ENCODE peak calls at places on chromosomes 5 and 9, in four cellular contexts. M is HCT116, E is PC-9, N is AG04450. D is an unnamed sample.

GRCh38 chr9:96029722-96030515 is 154.4 kb downstream of the ERCC6L2 start:
- DNase-seq in M (no peak), E (no peak), N (no peak), D (no peak)

GRCh38 chr5:152595327-152595890 is 190.3 kb upstream of the NMUR2 start:
- DNase-seq in N (no peak), E (no peak), M (no peak), D (no peak)

GRCh38 chr5:59749782-59750520 is 143.6 kb downstream of the PDE4D start:
- DNase-seq in E (no peak), N (no peak), M (no peak), D (no peak)

GRCh38 chr9:95491543-95492330 is 25.0 kb downstream of the PTCH1 start:
- DNase-seq in M (no peak), N (no peak), E (no peak), D (no peak)

GRCh38 chr9:127177221-127177620 is 54.8 kb upstream of the ANGPTL2 start:
- DNase-seq in E (no peak), M (no peak), N (no peak), D (peak; percentile 24)

GRCh38 chr9:132364068-132364467 is 9.3 kb upstream of the SETX start:
- DNase-seq in E (no peak), N (no peak), M (no peak), D (no peak)

GRCh38 chr9:134068742-134069535 is 1.1 kb upstream of the BRD3 start:
- DNase-seq in N (no peak), M (no peak), E (no peak), D (peak; percentile 37)

GRCh38 chr5:14505310-14506140 is 76.1 kb upstream of the OTULINL start:
- DNase-seq in E (no peak), M (no peak), N (no peak), D (no peak)

GRCh38 chr9:89664896-89665329 is 60.1 kb downstream of the GADD45G start:
- DNase-seq in N (no peak), M (no peak), E (no peak), D (no peak)

GRCh38 chr9:133653638-133654037 is 17.5 kb downstream of the DBH start:
- DNase-seq in M (no peak), E (no peak), N (no peak), D (no peak)

GRCh38 chr5:35926389-35927051 is 11.9 kb downstream of the CAPSL start:
- DNase-seq in M (peak; percentile 28), E (peak; percentile 58), N (no peak), D (no peak)

GRCh38 chr5:14557203-14557725 is 24.3 kb upstream of the OTULINL start:
- DNase-seq in E (no peak), N (no peak), M (no peak), D (no peak)

GRCh38 chr5:3593771-3594513 is 1.7 kb upstream of the IRX1 start:
- DNase-seq in E (no peak), N (no peak), M (no peak), D (no peak)

GRCh38 chr9:133876836-133877235 is 115.3 kb downstream of the VAV2 start:
- DNase-seq in N (no peak), M (no peak), E (no peak), D (no peak)

GRCh38 chr9:119768266-119768665 is 399.0 kb upstream of the BRINP1 start:
- DNase-seq in M (no peak), E (no peak), N (no peak), D (no peak)

GRCh38 chr5:172498431-172499129 is 44.3 kb upstream of the SH3PXD2B start:
- DNase-seq in N (no peak), M (no peak), E (no peak), D (no peak)

GRCh38 chr9:121073038-121073437 is 1.7 kb upstream of the CNTRL start:
- DNase-seq in N (no peak), E (no peak), M (no peak), D (no peak)

GRCh38 chr5:74338101-74338388 is 302.5 kb downstream of the ENC1 start:
- DNase-seq in E (no peak), M (no peak), N (no peak), D (no peak)

GRCh38 chr9:134130503-134131375 is 5.1 kb upstream of the WDR5 start:
- DNase-seq in E (peak; percentile 95), M (no peak), N (no peak), D (peak; percentile 91)

GRCh38 chr5:179342577-179342976 is 2.7 kb downstream of the ADAMTS2 start:
- DNase-seq in E (no peak), N (no peak), M (no peak), D (no peak)

GRCh38 chr5:179344301-179345178 is 721 bp downstream of the ADAMTS2 start:
- DNase-seq in N (no peak), E (no peak), M (no peak), D (no peak)

GRCh38 chr5:179345179-179345428 is 157 bp downstream of the ADAMTS2 start:
- DNase-seq in N (no peak), M (no peak), E (no peak), D (no peak)

GRCh38 chr5:179343021-179343781 is 2.1 kb downstream of the ADAMTS2 start:
- DNase-seq in N (no peak), E (no peak), M (no peak), D (no peak)

GRCh38 chr5:179343902-179344300 is 1.4 kb downstream of the ADAMTS2 start:
- DNase-seq in E (no peak), N (no peak), M (no peak), D (peak; percentile 50)
- TF ChIP-seq CTCF in E (no peak), N (peak; percentile 66), M (no peak), D (peak; percentile 50)

GRCh38 chr5:139105621-139106071 is 92.5 kb downstream of the SIL1 start:
- DNase-seq in N (no peak), E (no peak), M (no peak), D (no peak)

GRCh38 chr5:139116256-139116655 is 81.9 kb downstream of the SIL1 start:
- DNase-seq in E (no peak), M (no peak), N (no peak), D (no peak)

GRCh38 chr5:139104577-139105271 is 93.4 kb downstream of the SIL1 start:
- DNase-seq in M (no peak), E (no peak), N (peak; percentile 74), D (peak; percentile 53)

GRCh38 chr5:139108056-139108811 is 89.9 kb downstream of the SIL1 start:
- DNase-seq in E (no peak), M (no peak), N (no peak), D (no peak)

GRCh38 chr5:139110526-139111168 is 87.5 kb downstream of the SIL1 start:
- DNase-seq in E (no peak), M (no peak), N (no peak), D (no peak)
- H3K27ac ChIP-seq in E (no peak overlapping the region), M (no peak overlapping the region), N (no peak overlapping the region), D (no peak overlapping the region)

GRCh38 chr9:131097259-131097947 is 1.1 kb downstream of the AIF1L start:
- DNase-seq in N (no peak), E (no peak), M (no peak), D (no peak)

GRCh38 chr9:131096490-131097258 is at the start of gene AIF1L:
- DNase-seq in E (peak; percentile 92), N (no peak), M (peak; percentile 29), D (peak; percentile 87)

GRCh38 chr9:131098391-131099087 is 2.2 kb downstream of the AIF1L start:
- DNase-seq in M (no peak), N (no peak), E (no peak), D (no peak)

GRCh38 chr9:131099088-131099611 is 2.8 kb downstream of the AIF1L start:
- DNase-seq in M (no peak), N (no peak), E (no peak), D (no peak)

DNA sequence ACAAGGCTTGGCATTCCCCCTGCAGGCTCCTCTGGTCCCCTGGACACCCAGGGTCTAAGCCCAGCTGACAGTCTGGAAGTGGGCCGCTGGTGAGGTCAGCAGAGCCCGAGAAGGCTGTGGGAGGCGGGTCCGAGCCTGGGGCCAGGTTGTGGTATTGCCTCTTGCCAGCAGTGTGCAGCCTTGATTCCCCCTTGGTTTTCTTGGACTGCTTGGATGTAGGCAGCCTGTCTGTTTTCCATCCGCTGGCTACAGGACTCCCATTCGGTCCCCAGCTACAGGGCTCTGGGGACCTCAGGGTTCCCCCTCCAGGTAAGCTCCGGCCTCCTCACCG is 1.6 kb downstream of the AIF1L start:
- DNase-seq in N (no peak), M (no peak), E (no peak), D (no peak)
- H3K4me3 ChIP-seq in N (no peak overlapping the region), M (no peak overlapping the region), E (no peak overlapping the region), D (no peak overlapping the region)

GRCh38 chr5:140145818-140146522 is 20.2 kb downstream of the IGIP start:
- DNase-seq in M (no peak), E (peak; percentile 65), N (peak; percentile 24), D (peak; percentile 65)
- TF ChIP-seq CTCF in M (peak; percentile 59), E (no peak), N (peak; percentile 52), D (peak; percentile 69)

GRCh38 chr9:33044162-33044673 is 19.1 kb downstream of the DNAJA1 start:
- DNase-seq in N (peak; percentile 71), M (no peak), E (peak; percentile 49), D (peak; percentile 92)
- H3K27ac ChIP-seq in N (peak overlapping the region; percentile 82), M (no peak overlapping the region), E (no peak overlapping the region), D (peak overlapping the region; percentile 93)

DNA sequence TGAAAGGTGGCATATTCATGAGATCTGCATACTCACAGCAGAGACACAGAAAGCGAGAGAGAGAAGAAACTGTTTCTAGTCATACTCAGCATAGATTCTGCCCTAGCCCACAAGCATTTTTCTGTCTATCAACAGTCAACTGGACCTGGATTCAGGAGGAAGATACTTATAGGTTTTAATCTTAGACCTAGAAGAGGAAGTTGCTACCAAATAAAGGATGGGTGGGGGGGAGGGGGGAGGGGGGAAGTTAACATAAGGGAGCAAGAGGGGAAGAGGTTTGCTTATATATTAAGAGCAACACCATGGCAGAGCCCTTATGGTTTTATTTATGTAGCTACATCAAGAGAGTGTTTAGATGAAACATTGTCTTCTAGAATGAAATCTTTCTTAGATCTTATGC is 192.8 kb upstream of the NR4A3 start:
- DNase-seq in E (no peak), N (no peak), M (no peak), D (no peak)
- H3K4me3 ChIP-seq in E (no peak overlapping the region), N (no peak overlapping the region), M (no peak overlapping the region), D (no peak overlapping the region)

DNA sequence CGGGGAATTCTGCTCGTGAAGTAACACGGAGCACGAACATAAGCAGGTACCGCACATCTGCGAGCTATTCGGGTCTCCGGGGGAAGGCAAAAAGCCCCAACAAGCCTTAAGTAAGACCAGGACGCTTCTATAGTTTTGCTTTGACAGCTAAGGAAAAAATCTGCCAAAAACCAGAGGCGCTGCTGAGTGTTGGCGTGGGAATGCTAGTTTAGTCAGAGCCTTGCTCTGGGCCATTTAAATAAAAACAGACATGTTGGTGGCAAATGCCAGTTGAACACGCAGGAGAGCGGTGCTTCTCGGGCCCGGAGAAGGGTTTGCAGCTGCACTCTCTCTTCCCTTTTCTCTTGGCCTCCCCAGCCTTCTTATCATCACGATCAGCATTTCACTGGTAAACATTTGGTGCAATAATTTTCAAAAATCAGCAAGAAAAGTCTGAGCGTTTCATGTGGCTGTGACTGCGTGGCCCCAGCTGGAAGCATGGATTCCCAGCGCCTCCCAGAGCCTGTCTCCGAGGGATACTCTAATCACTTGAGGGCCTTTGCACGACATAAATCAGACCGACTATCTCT is 6.4 kb upstream of the NOTCH1 start:
- DNase-seq in E (no peak), N (peak; percentile 32), M (no peak), D (no peak)
- TF ChIP-seq CTCF in E (no peak), N (no peak), M (no peak), D (no peak)

DNA sequence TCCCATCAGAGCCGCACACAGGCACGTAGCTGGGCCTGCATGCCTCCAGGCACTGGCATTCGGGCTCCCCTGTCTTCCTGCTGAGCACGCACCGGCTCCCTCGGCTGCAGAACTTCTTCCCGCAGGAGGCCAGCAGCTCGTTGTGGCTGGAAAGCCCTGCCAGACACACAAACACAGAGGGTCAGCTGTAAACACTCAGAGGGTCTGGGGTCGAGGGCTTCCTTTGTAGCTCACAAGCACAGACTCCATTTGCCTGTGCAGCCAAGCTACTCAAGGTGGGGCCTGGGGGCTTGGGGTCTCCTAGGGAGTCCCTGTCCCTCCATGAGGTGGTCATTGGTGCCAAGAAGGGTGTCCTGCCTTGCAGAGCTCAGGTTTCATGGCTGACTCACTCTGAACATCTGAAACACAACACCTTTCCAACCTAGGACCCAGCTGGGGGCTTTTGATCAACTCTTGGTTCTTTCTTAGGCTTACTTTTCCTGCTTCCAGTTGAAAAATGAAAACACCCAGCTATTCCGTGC is 211.4 kb downstream of the FSTL4 start:
- DNase-seq in M (no peak), N (no peak), E (no peak), D (no peak)
- H3K27ac ChIP-seq in M (no peak overlapping the region), N (no peak overlapping the region), E (no peak overlapping the region), D (no peak overlapping the region)

D was measured in left lung.